ENCODE peak calls at places on chromosomes 16 and 17, in nine cellular contexts. T is cardiac fibroblast; Z is naive thymus-derived CD8-positive, alpha-beta T cell; K is HT-29; V is COR-L47; P is AG08395; L is vagina; X is NB4; B is esophagus muscularis mucosa. G is an unnamed sample.

GRCh38 chr16:31714899-31715504 is 158.6 kb upstream of the ZNF267 start:
- DNase-seq in T (no peak), Z (no peak), K (no peak), V (no peak), P (no peak), L (no peak), X (no peak), B (no peak), G (no peak)

GRCh38 chr17:31475378-31476162 is 84.1 kb downstream of the RAB11FIP4 start:
- DNase-seq in T (no peak), Z (no peak), K (no peak), V (no peak), P (no peak), L (no peak), X (no peak), B (no peak), G (no peak)

GRCh38 chr16:31094088-31094423 is 541 bp downstream of the VKORC1 start:
- DNase-seq in T (no peak), Z (no peak), K (peak; percentile 22), V (no peak), P (no peak), L (no peak), X (no peak), B (no peak), G (no peak)

GRCh38 chr17:79535728-79536025 is 75.2 kb downstream of the RBFOX3 start:
- DNase-seq in T (no peak), Z (no peak), K (no peak), V (no peak), P (no peak), L (no peak), X (no peak), B (no peak), G (no peak)

GRCh38 chr16:2156025-2156848 is 655 bp downstream of the TRAF7 start:
- DNase-seq in T (peak; percentile 76), Z (no peak), K (peak; percentile 52), V (no peak), P (peak; percentile 45), L (no peak), X (peak; percentile 63), B (no peak), G (peak; percentile 63)

GRCh38 chr17:20205609-20206008 is 196.4 kb downstream of the SPECC1 start:
- DNase-seq in T (no peak), Z (no peak), K (no peak), V (no peak), P (no peak), L (no peak), X (no peak), B (no peak), G (no peak)

GRCh38 chr16:68244903-68245853 is at the start of gene PLA2G15:
- DNase-seq in T (peak; percentile 98), Z (peak; percentile 95), K (peak; percentile 85), V (peak; percentile 91), P (peak; percentile 98), L (no peak), X (peak; percentile 97), B (peak; percentile 99), G (peak; percentile 96)

GRCh38 chr16:3215601-3216262 is 19.2 kb downstream of the ZNF200 start:
- DNase-seq in T (no peak), Z (no peak), K (no peak), V (no peak), P (no peak), L (no peak), X (no peak), B (no peak), G (no peak)

GRCh38 chr16:76579277-76579676 is 302.1 kb downstream of the CNTNAP4 start:
- DNase-seq in T (no peak), Z (no peak), K (no peak), V (no peak), P (no peak), L (no peak), X (peak; percentile 4), B (no peak), G (no peak)

GRCh38 chr16:70571623-70572022 is 48.0 kb downstream of the SF3B3 start:
- DNase-seq in T (no peak), Z (no peak), K (no peak), V (no peak), P (no peak), L (no peak), X (no peak), B (no peak), G (no peak)

GRCh38 chr17:50928662-50929061 is 62.5 kb upstream of the TOB1 start:
- DNase-seq in T (no peak), Z (no peak), K (no peak), V (no peak), P (no peak), L (no peak), X (peak; percentile 46), B (no peak), G (no peak)

GRCh38 chr17:49515196-49515770 is 20.2 kb downstream of the NGFR start:
- DNase-seq in T (peak; percentile 99), Z (no peak), K (peak; percentile 16), V (no peak), P (peak; percentile 98), L (no peak), X (peak; percentile 72), B (no peak), G (no peak)